ENCODE peak calls at places on chromosomes 16 and 17, in seven cellular contexts. One of them, this sample, is unnamed.

GRCh38 chr16:24544640-24545039 is 5.3 kb downstream of the RBBP6 start:
- DNase-seq in ureter: no peak
- DNase-seq in dorsolateral prefrontal cortex: no peak
- DNase-seq in tibial nerve: no peak
- DNase-seq in CD4-positive, alpha-beta T cell: no peak
- DNase-seq in NCI-H2081: no peak
- DNase-seq in fibroblast of the aortic adventitia: peak
- DNase-seq in this sample: peak

GRCh38 chr16:31114468-31114867 is 3.0 kb upstream of the KAT8 start:
- DNase-seq in fibroblast of the aortic adventitia: no peak
- DNase-seq in NCI-H2081: no peak
- DNase-seq in tibial nerve: no peak
- DNase-seq in dorsolateral prefrontal cortex: no peak
- DNase-seq in ureter: no peak
- DNase-seq in CD4-positive, alpha-beta T cell: no peak
- DNase-seq in this sample: no peak

GRCh38 chr16:67509016-67509415 is 19.6 kb upstream of the RIPOR1 start:
- DNase-seq in CD4-positive, alpha-beta T cell: no peak
- DNase-seq in dorsolateral prefrontal cortex: no peak
- DNase-seq in tibial nerve: no peak
- DNase-seq in NCI-H2081: no peak
- DNase-seq in fibroblast of the aortic adventitia: no peak
- DNase-seq in ureter: no peak
- DNase-seq in this sample: no peak

GRCh38 chr17:57632294-57632693 is 112.8 kb downstream of the CCDC182 start:
- DNase-seq in dorsolateral prefrontal cortex: peak
- DNase-seq in fibroblast of the aortic adventitia: no peak
- DNase-seq in tibial nerve: no peak
- DNase-seq in NCI-H2081: no peak
- DNase-seq in ureter: no peak
- DNase-seq in CD4-positive, alpha-beta T cell: no peak
- DNase-seq in this sample: no peak

GRCh38 chr16:57615813-57616212 is 12.6 kb upstream of the ADGRG1 start:
- DNase-seq in NCI-H2081: no peak
- DNase-seq in ureter: peak
- DNase-seq in fibroblast of the aortic adventitia: no peak
- DNase-seq in CD4-positive, alpha-beta T cell: peak
- DNase-seq in dorsolateral prefrontal cortex: no peak
- DNase-seq in tibial nerve: no peak
- DNase-seq in this sample: no peak

GRCh38 chr17:34723875-34724274 is 144.5 kb downstream of the TMEM132E start:
- DNase-seq in tibial nerve: no peak
- DNase-seq in CD4-positive, alpha-beta T cell: no peak
- DNase-seq in NCI-H2081: no peak
- DNase-seq in fibroblast of the aortic adventitia: no peak
- DNase-seq in ureter: no peak
- DNase-seq in dorsolateral prefrontal cortex: no peak
- DNase-seq in this sample: no peak

GRCh38 chr16:1345651-1346421 is 5.8 kb downstream of the TSR3 start:
- DNase-seq in NCI-H2081: no peak
- DNase-seq in dorsolateral prefrontal cortex: no peak
- DNase-seq in fibroblast of the aortic adventitia: no peak
- DNase-seq in tibial nerve: no peak
- DNase-seq in CD4-positive, alpha-beta T cell: no peak
- DNase-seq in ureter: no peak
- DNase-seq in this sample: no peak

GRCh38 chr16:69837380-69837779 is 75.2 kb downstream of the WWP2 start:
- DNase-seq in tibial nerve: no peak
- DNase-seq in NCI-H2081: no peak
- DNase-seq in ureter: no peak
- DNase-seq in dorsolateral prefrontal cortex: no peak
- DNase-seq in fibroblast of the aortic adventitia: no peak
- DNase-seq in CD4-positive, alpha-beta T cell: no peak
- DNase-seq in this sample: no peak

GRCh38 chr16:4534151-4534790 is 4.3 kb downstream of the CDIP1 start:
- DNase-seq in dorsolateral prefrontal cortex: no peak
- DNase-seq in CD4-positive, alpha-beta T cell: no peak
- DNase-seq in ureter: no peak
- DNase-seq in NCI-H2081: no peak
- DNase-seq in fibroblast of the aortic adventitia: no peak
- DNase-seq in tibial nerve: no peak
- DNase-seq in this sample: no peak

GRCh38 chr17:79721993-79722671 is 8.6 kb upstream of the ENPP7 start:
- DNase-seq in NCI-H2081: no peak
- DNase-seq in ureter: no peak
- DNase-seq in dorsolateral prefrontal cortex: no peak
- DNase-seq in fibroblast of the aortic adventitia: peak
- DNase-seq in tibial nerve: no peak
- DNase-seq in CD4-positive, alpha-beta T cell: no peak
- DNase-seq in this sample: no peak

GRCh38 chr17:33686171-33686570 is 393.1 kb upstream of the ASIC2 start:
- DNase-seq in NCI-H2081: no peak
- DNase-seq in fibroblast of the aortic adventitia: no peak
- DNase-seq in CD4-positive, alpha-beta T cell: no peak
- DNase-seq in tibial nerve: no peak
- DNase-seq in dorsolateral prefrontal cortex: no peak
- DNase-seq in ureter: no peak
- DNase-seq in this sample: no peak

GRCh38 chr17:61583242-61583641 is 7.8 kb downstream of the NACA2 start:
- DNase-seq in NCI-H2081: no peak
- DNase-seq in fibroblast of the aortic adventitia: peak
- DNase-seq in ureter: no peak
- DNase-seq in tibial nerve: no peak
- DNase-seq in dorsolateral prefrontal cortex: no peak
- DNase-seq in CD4-positive, alpha-beta T cell: no peak
- DNase-seq in this sample: peak

GRCh38 chr16:56657555-56658430 is at the start of gene MT1F:
- DNase-seq in CD4-positive, alpha-beta T cell: peak
- DNase-seq in fibroblast of the aortic adventitia: no peak
- DNase-seq in dorsolateral prefrontal cortex: peak
- DNase-seq in ureter: peak
- DNase-seq in NCI-H2081: no peak
- DNase-seq in tibial nerve: peak
- DNase-seq in this sample: peak

GRCh38 chr16:86519649-86520316 is 9.5 kb downstream of the FOXF1 start:
- DNase-seq in tibial nerve: no peak
- DNase-seq in ureter: no peak
- DNase-seq in fibroblast of the aortic adventitia: peak
- DNase-seq in dorsolateral prefrontal cortex: peak
- DNase-seq in NCI-H2081: no peak
- DNase-seq in CD4-positive, alpha-beta T cell: peak
- DNase-seq in this sample: no peak

GRCh38 chr17:39027037-39027436 is 59.8 kb upstream of the FBXO47 start:
- DNase-seq in CD4-positive, alpha-beta T cell: peak
- DNase-seq in dorsolateral prefrontal cortex: peak
- DNase-seq in fibroblast of the aortic adventitia: peak
- DNase-seq in ureter: peak
- DNase-seq in NCI-H2081: peak
- DNase-seq in tibial nerve: peak
- DNase-seq in this sample: no peak